ENCODE peak calls at places on chromosome 13, in four cellular contexts. M is activated effector memory CD4-positive, alpha-beta T cell treated with anti-CD3 and anti-CD28 coated beads, Interleukin-2, amount 50 U/mL, for 16 hours; E is ELF-1; D is tibial artery. U is an unnamed sample.
A peak's percentile ranks its signal among the peaks of the same experiment; 100 is the strongest.

GRCh38 chr13:23845309-23845708 is 43.9 kb downstream of the MIPEP start:
- DNase-seq in D (no peak), M (no peak), E (no peak), U (no peak)

GRCh38 chr13:29802621-29803020 is 47.8 kb downstream of the UBL3 start:
- DNase-seq in M (no peak), D (no peak), E (no peak), U (no peak)

GRCh38 chr13:33817513-33817842 is 471 bp upstream of the RFC3 start:
- DNase-seq in D (no peak), E (no peak), M (no peak), U (no peak)

GRCh38 chr13:71962735-71963134 is 95.7 kb upstream of the DACH1 start:
- DNase-seq in E (no peak), M (no peak), D (no peak), U (no peak)

GRCh38 chr13:50910483-50910805 is 853 bp downstream of the RNASEH2B start:
- DNase-seq in D (peak; percentile 77), M (no peak), E (no peak), U (no peak)

GRCh38 chr13:100423375-100423774 is 165.2 kb downstream of the GGACT start:
- DNase-seq in M (no peak), E (no peak), D (no peak), U (no peak)

GRCh38 chr13:50161052-50161451 is 145.8 kb downstream of the KCNRG start:
- DNase-seq in D (no peak), E (no peak), M (no peak), U (no peak)

GRCh38 chr13:32642316-32642715 is 56.1 kb downstream of the PDS5B start:
- DNase-seq in E (no peak), D (no peak), M (no peak), U (no peak)

GRCh38 chr13:103203750-103204330 is 137.6 kb upstream of the SLC10A2 start:
- DNase-seq in E (no peak), M (no peak), D (no peak), U (no peak)

GRCh38 chr13:38685974-38686571 is 804 bp upstream of the FREM2 start:
- DNase-seq in D (no peak), M (no peak), E (peak; percentile 91), U (no peak)

GRCh38 chr13:62113145-62113544 is 697.5 kb upstream of the PCDH20 start:
- DNase-seq in D (no peak), M (no peak), E (no peak), U (no peak)

GRCh38 chr13:39734952-39735351 is 79.5 kb downstream of the COG6 start:
- DNase-seq in D (no peak), M (no peak), E (no peak), U (no peak)

GRCh38 chr13:34435338-34435737 is 506.7 kb upstream of the NBEA start:
- DNase-seq in D (no peak), E (peak; percentile 5), M (no peak), U (no peak)

GRCh38 chr13:99959538-99960230 is 11.9 kb downstream of the ZIC5 start:
- DNase-seq in M (peak; percentile 64), E (peak; percentile 38), D (no peak), U (peak; percentile 52)

GRCh38 chr13:68254151-68254550 is 1024.0 kb upstream of the PCDH9 start:
- DNase-seq in D (no peak), E (no peak), M (no peak), U (no peak)

GRCh38 chr13:77500094-77500493 is 35.4 kb upstream of the SCEL start:
- DNase-seq in M (no peak), D (no peak), E (no peak), U (no peak)

GRCh38 chr13:47413112-47413511 is 516.3 kb upstream of the HTR2A start:
- DNase-seq in M (no peak), D (no peak), E (no peak), U (no peak)

GRCh38 chr13:80547885-80548284 is 207.0 kb upstream of the SPRY2 start:
- DNase-seq in D (no peak), M (no peak), E (no peak), U (no peak)

GRCh38 chr13:39855236-39855635 is 199.8 kb downstream of the COG6 start:
- DNase-seq in M (no peak), E (no peak), D (no peak), U (no peak)

GRCh38 chr13:23903906-23904280 is 6.6 kb upstream of the C1QTNF9B start:
- DNase-seq in E (peak; percentile 8), D (no peak), M (no peak), U (no peak)

GRCh38 chr13:99656843-99657506 is 155.7 kb downstream of the TM9SF2 start:
- DNase-seq in D (no peak), E (no peak), M (peak; percentile 67), U (no peak)

GRCh38 chr13:110610955-110611595 is 4.3 kb upstream of the NAXD start:
- DNase-seq in M (no peak), D (no peak), E (no peak), U (no peak)

GRCh38 chr13:98103942-98104880 is 38.7 kb upstream of the FARP1 start:
- DNase-seq in D (no peak), E (peak; percentile 69), M (no peak), U (no peak)

GRCh38 chr13:111384441-111385181 is 64.2 kb downstream of the TEX29 start:
- DNase-seq in M (peak; percentile 61), D (peak; percentile 44), E (no peak), U (peak; percentile 19)

GRCh38 chr13:31790992-31791391 is 51.7 kb downstream of the RXFP2 start:
- DNase-seq in M (no peak), E (no peak), D (no peak), U (no peak)

GRCh38 chr13:98988277-98988676 is 10.4 kb upstream of the DOCK9 start:
- DNase-seq in M (no peak), E (no peak), D (no peak), U (no peak)

GRCh38 chr13:112774829-112775565 is 85.2 kb downstream of the ATP11A start:
- DNase-seq in M (peak; percentile 53), D (no peak), E (no peak), U (no peak)

GRCh38 chr13:24176351-24177101 is 16.0 kb downstream of the SPATA13 start:
- DNase-seq in E (no peak), D (no peak), M (no peak), U (no peak)

GRCh38 chr13:108777421-108778420 is 148.3 kb downstream of the MYO16 start:
- DNase-seq in E (peak; percentile 59), D (no peak), M (no peak), U (no peak)